ENCODE peak calls at places on chromosomes 5 and 9, in ten cellular contexts. M is coronary artery; G is GOT3; W is type B pancreatic cell; A is T47D; Q is T follicular helper cell; O is A673; E is activated CD4-positive, alpha-beta T cell treated with anti-CD3 and anti-CD28 coated beads, Interleukin-2, amount 50 U/mL, for 48 hours; Y is NCI-H1105 treated with DMSO at 0.1 percent for 48 hours; K is cardiac muscle cell. C is an unnamed sample.

GRCh38 chr5:126462239-126463014 is 39.2 kb downstream of the GRAMD2B start:
- DNase-seq in M (no peak), G (no peak), W (no peak), A (no peak), Q (no peak), O (no peak), E (no peak), Y (no peak), K (peak; percentile 68), C (no peak)

GRCh38 chr9:96344458-96345180 is 38.9 kb downstream of the SLC35D2 start:
- DNase-seq in M (peak; percentile 86), G (no peak), W (no peak), A (no peak), Q (no peak), O (peak; percentile 77), E (no peak), Y (peak; percentile 44), K (peak; percentile 97), C (no peak)

GRCh38 chr9:78437721-78438610 is 141.0 kb downstream of the PSAT1 start:
- DNase-seq in M (no peak), G (no peak), W (no peak), A (no peak), Q (no peak), O (no peak), E (no peak), Y (no peak), K (no peak), C (no peak)

GRCh38 chr5:24135536-24135935 is 509.2 kb downstream of the CDH10 start:
- DNase-seq in M (no peak), G (no peak), W (no peak), A (no peak), Q (no peak), O (no peak), E (no peak), Y (no peak), K (no peak), C (no peak)

GRCh38 chr5:112738180-112738560 is 485 bp downstream of the APC start:
- DNase-seq in M (no peak), G (no peak), W (no peak), A (no peak), Q (no peak), O (peak; percentile 6), E (no peak), Y (no peak), K (peak; percentile 6), C (no peak)

GRCh38 chr5:36689225-36689624 is 82.8 kb downstream of the SLC1A3 start:
- DNase-seq in M (no peak), G (no peak), W (no peak), A (no peak), Q (no peak), O (no peak), E (no peak), Y (no peak), K (no peak), C (peak; percentile 75)

GRCh38 chr9:111102793-111103474 is 64.7 kb upstream of the LPAR1 start:
- DNase-seq in M (no peak), G (no peak), W (no peak), A (no peak), Q (no peak), O (no peak), E (no peak), Y (no peak), K (peak; percentile 21), C (no peak)

GRCh38 chr5:509632-510185 is 14.5 kb downstream of the SLC9A3 start:
- DNase-seq in M (no peak), G (no peak), W (no peak), A (no peak), Q (no peak), O (no peak), E (no peak), Y (no peak), K (no peak), C (no peak)

GRCh38 chr9:99851028-99851822 is 29.5 kb downstream of the NR4A3 start:
- DNase-seq in M (no peak), G (no peak), W (no peak), A (no peak), Q (no peak), O (peak; percentile 12), E (no peak), Y (no peak), K (no peak), C (no peak)

GRCh38 chr9:108272350-108272899 is 583.4 kb downstream of the ACTL7B start:
- DNase-seq in M (no peak), G (no peak), W (no peak), A (peak; percentile 66), Q (no peak), O (peak; percentile 41), E (no peak), Y (peak; percentile 56), K (peak; percentile 75), C (peak; percentile 66)

GRCh38 chr5:131379071-131379538 is 115.3 kb downstream of the CDC42SE2 start:
- DNase-seq in M (no peak), G (no peak), W (no peak), A (no peak), Q (no peak), O (no peak), E (no peak), Y (no peak), K (peak; percentile 37), C (no peak)

GRCh38 chr5:103139264-103139865 is 19.3 kb downstream of the PPIP5K2 start:
- DNase-seq in M (peak; percentile 76), G (peak; percentile 20), W (no peak), A (peak; percentile 84), Q (peak; percentile 75), O (peak; percentile 82), E (peak; percentile 76), Y (peak; percentile 36), K (peak; percentile 84), C (no peak)

C was measured in upper lobe of right lung.